ENCODE peak calls at places on chromosomes 5 and 9, in eight cellular contexts. T, W, L, V, X, O, E and R are unnamed samples. For H3K9me3, the result is how much of the 10 kb centered on the place peaks cover.

GRCh38 chr5:80569086-80569960 is 757 bp downstream of the ANKRD34B start:
- DNase-seq in T (no peak), W (peak), L (no peak), V (no peak), X (no peak), O (no peak), E (no peak), R (no peak)

GRCh38 chr9:93156475-93157008 is 22.5 kb upstream of the NINJ1 start:
- DNase-seq in T (no peak), W (no peak), L (no peak), V (no peak), X (no peak), O (no peak), E (no peak), R (no peak)

GRCh38 chr5:158051036-158051435 is 192.1 kb upstream of the CLINT1 start:
- DNase-seq in T (no peak), W (no peak), L (no peak), V (no peak), X (no peak), O (peak), E (no peak), R (no peak)

GRCh38 chr5:134902071-134902801 is 2.7 kb upstream of the PCBD2 start:
- DNase-seq in T (no peak), W (no peak), L (no peak), V (no peak), X (no peak), O (peak), E (no peak), R (no peak)

GRCh38 chr5:90473321-90474234 is 993 bp downstream of the MBLAC2 start:
- DNase-seq in T (peak), W (peak), L (peak), V (peak), X (peak), O (peak), E (peak), R (no peak)

GRCh38 chr5:80054682-80055081 is 19.5 kb downstream of the THBS4 start:
- DNase-seq in T (no peak), W (no peak), L (no peak), V (peak), X (no peak), O (peak), E (no peak), R (no peak)

GRCh38 chr5:107794731-107795130 is 124.0 kb upstream of the EFNA5 start:
- DNase-seq in T (no peak), W (no peak), L (no peak), V (no peak), X (no peak), O (peak), E (no peak), R (no peak)

GRCh38 chr5:83488271-83488670 is 16.7 kb downstream of the VCAN start:
- DNase-seq in T (no peak), W (peak), L (no peak), V (no peak), X (no peak), O (peak), E (no peak), R (no peak)

GRCh38 chr5:68071731-68072130 is 143.8 kb upstream of the PIK3R1 start:
- DNase-seq in T (no peak), W (no peak), L (no peak), V (no peak), X (no peak), O (peak), E (no peak), R (no peak)

GRCh38 chr5:34415559-34416198 is 240.4 kb upstream of the RAI14 start:
- DNase-seq in T (no peak), W (no peak), L (no peak), V (no peak), X (no peak), O (peak), E (no peak), R (no peak)

GRCh38 chr9:71209890-71210289 is 88.5 kb upstream of the TRPM3 start:
- DNase-seq in T (no peak), W (no peak), L (no peak), V (no peak), X (no peak), O (no peak), E (no peak), R (no peak)

GRCh38 chr5:141492168-141492885 is 3.4 kb downstream of the PCDHGC5 start:
- DNase-seq in T (no peak), W (peak), L (no peak), V (no peak), X (no peak), O (no peak), E (no peak), R (no peak)

GRCh38 chr5:159442210-159442850 is 112.0 kb upstream of the IL12B start:
- DNase-seq in T (peak), W (peak), L (no peak), V (no peak), X (peak), O (peak), E (no peak), R (no peak)

GRCh38 chr5:160315968-160316367 is 3.6 kb upstream of the CCNJL start:
- DNase-seq in T (no peak), W (no peak), L (no peak), V (peak), X (no peak), O (peak), E (no peak), R (peak)

GRCh38 chr9:96817973-96818372 is 36.3 kb downstream of the ZNF782 start:
- DNase-seq in T (no peak), W (no peak), L (no peak), V (no peak), X (no peak), O (no peak), E (no peak), R (no peak)
- H3K9me3 ChIP-seq in T (under half), W (half or more), L (under half), V (half or more), X (under half), O (under half), E (under half), R (under half)

GRCh38 chr9:123924727-123925126 is 5.2 kb downstream of the DENND1A start:
- DNase-seq in T (no peak), W (no peak), L (no peak), V (no peak), X (no peak), O (no peak), E (no peak), R (no peak)
- H3K9me3 ChIP-seq in T (under half), W (under half), L (under half), V (under half), X (under half), O (under half), E (under half), R (under half)

GRCh38 chr5:178502401-178503100 is 87.6 kb downstream of the COL23A1 start:
- DNase-seq in T (no peak), W (no peak), L (no peak), V (no peak), X (no peak), O (no peak), E (no peak), R (no peak)

GRCh38 chr5:178505639-178506407 is 84.4 kb downstream of the COL23A1 start:
- DNase-seq in T (no peak), W (no peak), L (no peak), V (no peak), X (no peak), O (no peak), E (no peak), R (no peak)

GRCh38 chr5:178499352-178499751 is 90.8 kb downstream of the COL23A1 start:
- DNase-seq in T (no peak), W (no peak), L (no peak), V (no peak), X (no peak), O (no peak), E (no peak), R (no peak)

GRCh38 chr5:178507151-178507932 is 82.9 kb downstream of the COL23A1 start:
- DNase-seq in T (no peak), W (no peak), L (no peak), V (no peak), X (no peak), O (no peak), E (no peak), R (no peak)

DNA sequence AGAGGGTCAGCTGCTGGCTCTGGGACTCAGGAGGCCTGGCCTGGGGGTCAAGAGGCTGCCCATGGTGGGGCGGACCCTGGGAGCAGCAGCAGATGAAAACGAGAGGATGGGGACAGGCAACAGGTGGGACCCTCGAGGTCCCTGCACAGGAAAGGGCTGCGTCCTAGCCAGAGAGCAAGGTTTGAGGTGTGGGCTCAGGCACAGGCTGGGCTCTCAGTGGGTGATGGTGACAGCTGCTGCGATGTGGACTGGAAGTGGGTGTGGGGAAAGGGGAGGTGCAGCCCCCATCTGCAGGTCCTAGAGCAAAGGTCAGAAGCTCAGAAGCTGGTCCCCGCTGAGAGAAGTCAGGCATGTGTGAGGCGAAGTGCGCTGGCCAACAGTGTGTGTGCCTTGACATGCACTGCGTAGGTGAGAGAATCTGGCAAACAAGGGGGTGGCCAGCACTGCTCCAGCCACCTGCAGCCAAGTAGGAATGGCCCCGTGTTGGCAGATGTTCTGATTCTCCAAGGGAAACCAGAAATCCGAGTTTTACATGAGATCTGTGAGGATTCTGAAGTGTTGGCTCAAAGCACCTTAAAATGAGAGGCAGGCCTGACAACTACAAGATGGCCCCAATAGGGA is 85.7 kb downstream of the COL23A1 start:
- DNase-seq in T (no peak), W (no peak), L (no peak), V (no peak), X (no peak), O (no peak), E (no peak), R (no peak)
- H3K9me3 ChIP-seq in T (under half), W (under half), L (under half), V (under half), X (under half), O (under half), E (under half), R (under half)

GRCh38 chr9:119052339-119053030 is 316.8 kb downstream of the BRINP1 start:
- DNase-seq in T (no peak), W (no peak), L (no peak), V (peak), X (peak), O (no peak), E (no peak), R (no peak)
- H3K9me3 ChIP-seq in T (under half), W (under half), L (under half), V (under half), X (under half), O (under half), E (under half), R (under half)

GRCh38 chr5:179061025-179061424 is 852 bp downstream of the ZNF354C start:
- DNase-seq in T (peak), W (no peak), L (no peak), V (no peak), X (no peak), O (no peak), E (no peak), R (no peak)

GRCh38 chr5:179060116-179061008 is at the start of gene ZNF354C:
- DNase-seq in T (peak), W (peak), L (peak), V (peak), X (peak), O (peak), E (peak), R (peak)

DNA sequence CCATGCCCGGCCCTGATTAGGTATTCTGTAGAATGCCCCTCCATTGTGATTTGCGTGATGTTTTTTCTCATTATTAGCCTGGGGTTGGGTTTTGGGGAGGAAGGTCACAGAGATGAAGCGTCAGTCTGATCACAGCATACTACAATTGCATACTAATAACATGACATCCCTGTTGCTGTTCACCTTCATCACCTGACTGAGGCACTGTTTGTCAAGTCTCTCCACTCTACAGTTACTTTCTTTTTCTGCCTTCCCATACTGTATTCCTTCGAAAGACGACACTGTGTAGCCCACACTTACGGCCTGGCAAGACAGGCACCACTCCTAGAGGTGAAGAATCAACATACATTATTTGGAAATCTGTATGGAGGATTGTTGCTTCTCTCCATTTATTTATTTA is 5.5 kb downstream of the ZNF354C start:
- DNase-seq in T (no peak), W (no peak), L (no peak), V (no peak), X (no peak), O (no peak), E (no peak), R (no peak)
- H3K9me3 ChIP-seq in T (under half), W (under half), L (under half), V (under half), X (under half), O (under half), E (under half), R (under half)

DNA sequence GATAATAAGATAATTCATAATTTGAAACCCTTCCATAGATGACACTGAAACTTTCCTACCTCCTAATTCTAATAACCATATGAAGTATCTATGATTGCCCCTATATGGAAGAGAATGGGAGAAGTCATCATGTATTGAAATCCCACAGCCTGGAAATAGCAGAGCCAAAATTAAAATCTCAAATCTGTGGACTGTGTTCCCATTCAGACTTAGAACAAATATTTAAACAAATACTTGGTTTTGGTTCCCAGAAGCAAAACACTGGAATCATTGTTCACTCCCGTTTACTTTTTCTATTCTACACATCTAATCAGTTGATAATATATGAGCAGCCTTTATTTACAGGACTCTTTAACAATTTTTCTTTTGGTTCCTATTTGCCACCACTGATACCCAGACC is 92.6 kb upstream of the PTPRD start:
- DNase-seq in T (no peak), W (no peak), L (no peak), V (no peak), X (no peak), O (no peak), E (no peak), R (no peak)
- H3K9me3 ChIP-seq in T (under half), W (under half), L (under half), V (under half), X (under half), O (under half), E (under half), R (under half)

GRCh38 chr9:103485138-103485537 is 490.0 kb downstream of the CYLC2 start:
- DNase-seq in T (no peak), W (no peak), L (no peak), V (no peak), X (no peak), O (no peak), E (no peak), R (no peak)
- H3K9me3 ChIP-seq in T (under half), W (under half), L (under half), V (under half), X (under half), O (under half), E (under half), R (under half)

GRCh38 chr5:74589204-74590056 is 51.1 kb downstream of the ENC1 start:
- DNase-seq in T (no peak), W (no peak), L (no peak), V (no peak), X (no peak), O (no peak), E (no peak), R (no peak)
- H3K9me3 ChIP-seq in T (under half), W (under half), L (under half), V (under half), X (under half), O (under half), E (under half), R (under half)

GRCh38 chr5:17817946-17818345 is 183.7 kb downstream of the TAF11L14 start:
- DNase-seq in T (no peak), W (no peak), L (no peak), V (no peak), X (no peak), O (peak), E (no peak), R (no peak)

GRCh38 chr5:17810734-17811133 is 176.5 kb downstream of the TAF11L14 start:
- DNase-seq in T (no peak), W (no peak), L (no peak), V (no peak), X (no peak), O (no peak), E (no peak), R (no peak)

GRCh38 chr5:17816947-17817346 is 182.7 kb downstream of the TAF11L14 start:
- DNase-seq in T (no peak), W (no peak), L (no peak), V (no peak), X (no peak), O (peak), E (no peak), R (no peak)

GRCh38 chr5:17808566-17808965 is 174.3 kb downstream of the TAF11L14 start:
- DNase-seq in T (no peak), W (no peak), L (no peak), V (no peak), X (no peak), O (no peak), E (no peak), R (no peak)

GRCh38 chr5:17813214-17813613 is 179.0 kb downstream of the TAF11L14 start:
- DNase-seq in T (no peak), W (no peak), L (no peak), V (no peak), X (no peak), O (peak), E (no peak), R (no peak)
- H3K9me3 ChIP-seq in T (under half), W (under half), L (under half), V (under half), X (under half), O (under half), E (under half), R (under half)